ENCODE peak calls at places on chromosomes 16 and 17, in six cellular contexts. One of them, this sample, is unnamed.

GRCh38 chr17:34252138-34252889 is 2.8 kb upstream of the CCL2 start:
- DNase-seq in fibroblast of lung: peak; percentile 95
- DNase-seq in lung: peak; percentile 87
- DNase-seq in cardiac muscle cell: peak; percentile 97
- DNase-seq in testis: peak; percentile 94
- DNase-seq in psoas muscle: peak; percentile 93
- DNase-seq in this sample: peak; percentile 24

GRCh38 chr16:23962001-23962400 is 126.2 kb downstream of the PRKCB start:
- DNase-seq in fibroblast of lung: no peak
- DNase-seq in lung: no peak
- DNase-seq in cardiac muscle cell: no peak
- DNase-seq in testis: no peak
- DNase-seq in psoas muscle: no peak
- DNase-seq in this sample: no peak

GRCh38 chr16:90035902-90036301 is 16.6 kb upstream of the DBNDD1 start:
- DNase-seq in fibroblast of lung: peak; percentile 30
- DNase-seq in lung: no peak
- DNase-seq in cardiac muscle cell: no peak
- DNase-seq in testis: no peak
- DNase-seq in psoas muscle: no peak
- DNase-seq in this sample: no peak

GRCh38 chr16:73060948-73061495 is 13.1 kb upstream of the ZFHX3 start:
- DNase-seq in fibroblast of lung: no peak
- DNase-seq in lung: no peak
- DNase-seq in cardiac muscle cell: no peak
- DNase-seq in testis: no peak
- DNase-seq in psoas muscle: no peak
- DNase-seq in this sample: no peak

GRCh38 chr17:40358323-40359038 is 6.1 kb downstream of the GJD3 start:
- DNase-seq in fibroblast of lung: peak; percentile 67
- DNase-seq in lung: peak; percentile 89
- DNase-seq in cardiac muscle cell: peak; percentile 92
- DNase-seq in testis: peak; percentile 97
- DNase-seq in psoas muscle: peak; percentile 90
- DNase-seq in this sample: peak; percentile 91

GRCh38 chr17:40551874-40552768 is 13.2 kb downstream of the CCR7 start:
- DNase-seq in fibroblast of lung: peak; percentile 98
- DNase-seq in lung: peak; percentile 30
- DNase-seq in cardiac muscle cell: peak; percentile 86
- DNase-seq in testis: peak; percentile 46
- DNase-seq in psoas muscle: peak; percentile 62
- DNase-seq in this sample: peak; percentile 12

GRCh38 chr17:68296217-68297140 is 5.2 kb downstream of the ARSG start:
- DNase-seq in fibroblast of lung: no peak
- DNase-seq in lung: no peak
- DNase-seq in cardiac muscle cell: no peak
- DNase-seq in testis: peak; percentile 30
- DNase-seq in psoas muscle: no peak
- DNase-seq in this sample: no peak

GRCh38 chr17:78472035-78472905 is 93.8 kb downstream of the PGS1 start:
- DNase-seq in fibroblast of lung: no peak
- DNase-seq in lung: no peak
- DNase-seq in cardiac muscle cell: no peak
- DNase-seq in testis: no peak
- DNase-seq in psoas muscle: no peak
- DNase-seq in this sample: no peak

GRCh38 chr16:17356243-17356933 is 114.4 kb downstream of the XYLT1 start:
- DNase-seq in fibroblast of lung: no peak
- DNase-seq in lung: no peak
- DNase-seq in cardiac muscle cell: no peak
- DNase-seq in testis: no peak
- DNase-seq in psoas muscle: no peak
- DNase-seq in this sample: no peak

GRCh38 chr16:73546351-73546845 is 498.5 kb upstream of the ZFHX3 start:
- DNase-seq in fibroblast of lung: no peak
- DNase-seq in lung: no peak
- DNase-seq in cardiac muscle cell: no peak
- DNase-seq in testis: no peak
- DNase-seq in psoas muscle: no peak
- DNase-seq in this sample: peak; percentile 44

GRCh38 chr17:41894791-41895331 is 23.9 kb downstream of the ACLY start:
- DNase-seq in fibroblast of lung: peak; percentile 72
- DNase-seq in lung: no peak
- DNase-seq in cardiac muscle cell: peak; percentile 63
- DNase-seq in testis: no peak
- DNase-seq in psoas muscle: peak; percentile 65
- DNase-seq in this sample: peak; percentile 70

GRCh38 chr17:79131274-79131635 is 56.6 kb downstream of the ENGASE start:
- DNase-seq in fibroblast of lung: no peak
- DNase-seq in lung: no peak
- DNase-seq in cardiac muscle cell: no peak
- DNase-seq in testis: no peak
- DNase-seq in psoas muscle: no peak
- DNase-seq in this sample: no peak

GRCh38 chr17:3528604-3529511 is 28.8 kb downstream of the TRPV3 start:
- DNase-seq in fibroblast of lung: peak; percentile 37
- DNase-seq in lung: no peak
- DNase-seq in cardiac muscle cell: peak; percentile 72
- DNase-seq in testis: peak; percentile 46
- DNase-seq in psoas muscle: peak; percentile 33
- DNase-seq in this sample: no peak

GRCh38 chr16:57401943-57402640 is 2.5 kb upstream of the CCL17 start:
- DNase-seq in fibroblast of lung: no peak
- DNase-seq in lung: no peak
- DNase-seq in cardiac muscle cell: no peak
- DNase-seq in testis: no peak
- DNase-seq in psoas muscle: no peak
- DNase-seq in this sample: no peak

DNA sequence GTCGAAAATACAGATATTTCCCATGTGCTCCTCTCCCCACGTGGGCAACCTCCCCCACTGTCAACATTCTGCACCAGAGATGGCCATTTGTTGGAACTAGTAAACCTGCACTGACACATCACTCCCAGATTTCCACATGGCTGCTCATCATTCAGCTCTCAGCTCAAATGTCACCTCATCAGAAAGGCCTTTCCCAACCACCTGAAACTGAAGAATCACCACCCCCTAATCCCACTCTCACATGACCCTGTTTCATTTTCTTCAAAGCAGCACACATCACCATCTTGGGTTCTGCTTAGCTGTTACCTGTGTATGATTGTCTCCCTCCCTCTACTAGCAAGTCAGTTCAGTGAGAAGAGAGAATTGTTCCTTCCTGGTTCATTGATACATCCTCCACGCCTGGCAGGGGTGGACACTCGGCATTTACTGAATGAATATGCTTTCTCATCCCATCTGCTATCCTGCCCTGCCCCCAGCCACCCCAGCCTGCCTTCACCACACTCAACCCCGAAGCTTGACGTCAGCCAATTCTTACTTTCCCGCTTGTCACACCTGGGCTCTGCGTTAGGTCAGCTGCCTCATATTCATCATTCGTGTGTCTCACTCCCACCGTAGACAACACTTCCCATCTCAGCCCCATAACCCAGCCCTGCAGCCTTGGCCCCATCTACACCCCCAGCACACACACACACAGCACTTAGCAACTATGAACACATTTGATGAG is 1.5 kb downstream of the C17orf114 start:
- DNase-seq in fibroblast of lung: no peak
- DNase-seq in lung: no peak
- DNase-seq in cardiac muscle cell: no peak
- DNase-seq in testis: no peak
- DNase-seq in psoas muscle: no peak
- DNase-seq in this sample: no peak
- TF ChIP-seq CTCF in fibroblast of lung: no peak
- TF ChIP-seq CTCF in lung: no peak
- TF ChIP-seq CTCF in cardiac muscle cell: no peak
- TF ChIP-seq CTCF in testis: no peak
- TF ChIP-seq CTCF in psoas muscle: no peak
- TF ChIP-seq CTCF in this sample: no peak

GRCh38 chr16:81780350-81780749 is 1.3 kb downstream of the PLCG2 start:
- DNase-seq in fibroblast of lung: no peak
- DNase-seq in lung: no peak
- DNase-seq in cardiac muscle cell: no peak
- DNase-seq in testis: no peak
- DNase-seq in psoas muscle: no peak
- DNase-seq in this sample: no peak

GRCh38 chr16:81775570-81775969 is 3.5 kb upstream of the PLCG2 start:
- DNase-seq in fibroblast of lung: no peak
- DNase-seq in lung: no peak
- DNase-seq in cardiac muscle cell: no peak
- DNase-seq in testis: no peak
- DNase-seq in psoas muscle: no peak
- DNase-seq in this sample: no peak

GRCh38 chr16:81779540-81780320 is 639 bp downstream of the PLCG2 start:
- DNase-seq in fibroblast of lung: peak; percentile 8
- DNase-seq in lung: peak; percentile 51
- DNase-seq in cardiac muscle cell: no peak
- DNase-seq in testis: no peak
- DNase-seq in psoas muscle: peak; percentile 30
- DNase-seq in this sample: no peak

GRCh38 chr16:81778231-81778630 is 860 bp upstream of the PLCG2 start:
- DNase-seq in fibroblast of lung: no peak
- DNase-seq in lung: no peak
- DNase-seq in cardiac muscle cell: no peak
- DNase-seq in testis: no peak
- DNase-seq in psoas muscle: no peak
- DNase-seq in this sample: no peak

DNA sequence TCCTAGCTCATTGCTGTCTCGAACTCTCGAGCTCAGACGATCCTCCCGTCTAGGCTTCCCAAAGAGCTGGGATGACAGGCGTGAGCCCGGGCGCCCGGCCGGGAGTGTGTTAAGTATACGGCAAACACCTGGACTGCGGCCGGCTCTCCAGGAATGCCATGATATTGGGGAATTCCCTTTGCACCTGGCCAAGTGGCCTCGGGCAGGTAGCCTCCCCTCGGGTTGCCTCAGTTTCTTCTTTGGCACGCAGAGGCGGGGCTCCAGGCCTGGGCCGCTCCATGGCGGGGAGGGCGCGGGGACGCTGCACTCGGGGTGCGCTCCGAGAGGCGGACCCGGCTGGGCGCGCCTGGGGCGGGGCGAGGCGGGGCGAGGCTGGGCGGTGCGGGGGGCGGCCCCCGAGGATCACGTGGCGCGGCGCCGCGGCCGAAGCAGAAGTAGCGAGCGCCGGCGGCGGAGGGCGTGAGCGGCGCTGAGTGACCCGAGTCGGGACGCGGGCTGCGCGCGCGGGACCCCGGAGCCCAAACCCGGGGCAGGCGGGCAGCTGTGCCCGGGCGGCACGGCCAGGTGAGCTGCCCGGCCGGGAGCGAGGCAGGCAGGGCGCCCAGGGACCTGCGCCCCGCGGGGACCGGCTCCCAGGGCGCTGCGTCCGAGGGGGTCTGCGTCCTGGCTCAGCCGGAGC is at the start of gene PLCG2:
- DNase-seq in fibroblast of lung: peak; percentile 38
- DNase-seq in lung: peak; percentile 76
- DNase-seq in cardiac muscle cell: peak; percentile 40
- DNase-seq in testis: peak; percentile 45
- DNase-seq in psoas muscle: peak; percentile 68
- DNase-seq in this sample: peak; percentile 70
- H3K4me1 ChIP-seq in fibroblast of lung: no peaks in the 10 kb centered on the region
- H3K4me1 ChIP-seq in lung: peaks cover 4% of the 10 kb centered on the region
- H3K4me1 ChIP-seq in cardiac muscle cell: peaks cover 9% of the 10 kb centered on the region
- H3K4me1 ChIP-seq in testis: no peaks in the 10 kb centered on the region
- H3K4me1 ChIP-seq in psoas muscle: no peaks in the 10 kb centered on the region
- H3K4me1 ChIP-seq in this sample: no peaks in the 10 kb centered on the region

DNA sequence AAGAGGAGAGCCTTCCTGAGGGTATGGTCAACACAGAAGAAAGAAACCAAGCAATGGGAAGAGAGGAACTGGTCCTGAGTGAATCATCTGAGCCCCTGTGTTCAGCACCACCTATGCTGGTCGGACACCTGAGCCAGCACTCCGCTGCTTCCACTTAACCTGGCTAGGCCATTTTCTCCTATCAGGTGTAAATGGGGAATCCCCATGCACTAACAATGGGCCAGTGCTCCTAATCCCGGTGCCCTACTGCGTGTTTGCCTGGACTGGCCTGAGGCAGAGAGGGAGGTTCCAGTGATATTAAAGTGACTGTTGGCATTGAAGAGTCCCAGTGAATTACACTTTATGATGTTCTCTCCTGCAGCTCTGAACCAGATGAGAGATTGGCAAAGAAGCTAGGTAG is 34.4 kb upstream of the XYLT2 start:
- DNase-seq in fibroblast of lung: no peak
- DNase-seq in lung: no peak
- DNase-seq in cardiac muscle cell: no peak
- DNase-seq in testis: no peak
- DNase-seq in psoas muscle: no peak
- DNase-seq in this sample: no peak
- TF ChIP-seq CTCF in fibroblast of lung: no peak
- TF ChIP-seq CTCF in lung: no peak
- TF ChIP-seq CTCF in cardiac muscle cell: no peak
- TF ChIP-seq CTCF in testis: no peak
- TF ChIP-seq CTCF in psoas muscle: no peak
- TF ChIP-seq CTCF in this sample: no peak

GRCh38 chr16:27205436-27206065 is 2.2 kb downstream of the KDM8 start:
- DNase-seq in fibroblast of lung: no peak
- DNase-seq in lung: no peak
- DNase-seq in cardiac muscle cell: no peak
- DNase-seq in testis: no peak
- DNase-seq in psoas muscle: no peak
- DNase-seq in this sample: no peak

GRCh38 chr16:27208809-27209208 is 5.5 kb downstream of the KDM8 start:
- DNase-seq in fibroblast of lung: peak; percentile 5
- DNase-seq in lung: no peak
- DNase-seq in cardiac muscle cell: no peak
- DNase-seq in testis: no peak
- DNase-seq in psoas muscle: no peak
- DNase-seq in this sample: no peak

GRCh38 chr16:27209591-27209990 is 6.3 kb downstream of the KDM8 start:
- DNase-seq in fibroblast of lung: no peak
- DNase-seq in lung: no peak
- DNase-seq in cardiac muscle cell: no peak
- DNase-seq in testis: no peak
- DNase-seq in psoas muscle: no peak
- DNase-seq in this sample: no peak

GRCh38 chr16:27210174-27210573 is 6.8 kb downstream of the KDM8 start:
- DNase-seq in fibroblast of lung: no peak
- DNase-seq in lung: no peak
- DNase-seq in cardiac muscle cell: no peak
- DNase-seq in testis: no peak
- DNase-seq in psoas muscle: no peak
- DNase-seq in this sample: no peak

DNA sequence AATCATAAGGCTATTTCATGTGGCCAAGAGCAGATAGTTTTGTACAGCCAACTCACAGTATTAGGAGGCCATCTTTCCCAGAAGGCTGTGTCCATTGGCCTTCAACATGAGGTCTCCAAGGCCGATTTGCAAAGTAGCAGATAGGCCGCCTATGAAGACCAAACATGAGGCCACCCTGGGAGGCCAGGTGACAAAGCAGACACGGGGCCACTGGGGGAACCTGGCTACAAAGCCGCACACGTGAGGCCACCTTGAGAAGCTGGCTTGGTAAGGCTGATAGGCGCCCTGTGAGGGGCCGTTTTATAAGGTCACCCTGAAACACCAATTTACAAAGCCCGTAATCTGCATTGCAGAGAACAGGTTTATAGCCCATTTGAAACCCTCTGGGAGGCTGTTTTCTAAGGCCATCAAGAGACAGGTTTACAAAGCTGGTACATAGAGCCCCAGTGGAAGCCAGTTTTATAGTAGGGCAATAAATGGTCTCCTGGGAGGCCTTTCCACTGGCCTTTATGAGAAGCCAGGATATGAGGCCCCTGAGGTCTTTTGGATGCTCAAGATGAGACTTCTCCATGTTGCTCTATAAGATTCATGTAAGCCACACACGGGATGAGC is 4.9 kb downstream of the KDM8 start:
- DNase-seq in fibroblast of lung: no peak
- DNase-seq in lung: no peak
- DNase-seq in cardiac muscle cell: no peak
- DNase-seq in testis: no peak
- DNase-seq in psoas muscle: no peak
- DNase-seq in this sample: no peak
- H3K4me1 ChIP-seq in fibroblast of lung: peaks cover under 1% of the 10 kb centered on the region
- H3K4me1 ChIP-seq in lung: peaks cover 4% of the 10 kb centered on the region
- H3K4me1 ChIP-seq in cardiac muscle cell: peaks cover 9% of the 10 kb centered on the region
- H3K4me1 ChIP-seq in testis: peaks cover 6% of the 10 kb centered on the region
- H3K4me1 ChIP-seq in psoas muscle: peaks cover 16% of the 10 kb centered on the region
- H3K4me1 ChIP-seq in this sample: no peaks in the 10 kb centered on the region

This sample was measured in BE2C.